ENCODE peak calls at places on chromosomes 1 and 21, in four cellular contexts. E is body of pancreas; M is stimulated activated CD4-positive, alpha-beta T cell treated with anti-CD3 and anti-CD28 coated beads, Interleukin-15, amount 100 ng/mL, for 24 hours; O is head of caudate nucleus. K is an unnamed sample.

GRCh38 chr1:69836961-69837636 is 269.4 kb downstream of the LRRC7 start:
- DNase-seq in E (no peak), M (no peak), O (no peak), K (no peak)

GRCh38 chr1:37325010-37325409 is 149.4 kb upstream of the ZC3H12A start:
- DNase-seq in E (no peak), M (no peak), O (peak), K (no peak)

GRCh38 chr21:26715878-26716506 is 129.2 kb downstream of the ADAMTS1 start:
- DNase-seq in E (peak), M (peak), O (peak), K (peak)

GRCh38 chr1:217605390-217605789 is 25.5 kb downstream of the GPATCH2 start:
- DNase-seq in E (no peak), M (no peak), O (no peak), K (no peak)

GRCh38 chr1:202207292-202207691 is 13.7 kb downstream of the LGR6 start:
- DNase-seq in E (no peak), M (no peak), O (no peak), K (no peak)

GRCh38 chr1:174769961-174770549 is 229.7 kb upstream of the CACYBP start:
- DNase-seq in E (peak), M (no peak), O (no peak), K (peak)

GRCh38 chr1:162822391-162823200 is 32.1 kb downstream of the HSD17B7 start:
- DNase-seq in E (peak), M (peak), O (peak), K (peak)

GRCh38 chr21:42021751-42022430 is 11.7 kb upstream of the ZBTB21 start:
- DNase-seq in E (peak), M (no peak), O (peak), K (no peak)

GRCh38 chr1:200198247-200198646 is 170.7 kb downstream of the NR5A2 start:
- DNase-seq in E (no peak), M (no peak), O (no peak), K (no peak)

GRCh38 chr1:148334339-148335130 is 148.6 kb downstream of the PPIAL4G start:
- DNase-seq in E (peak), M (peak), O (peak), K (peak)

GRCh38 chr1:205229399-205229861 is 1.7 kb downstream of the TMCC2 start:
- DNase-seq in E (peak), M (peak), O (peak), K (peak)

GRCh38 chr1:202235856-202236837 is 42.5 kb downstream of the LGR6 start:
- DNase-seq in E (peak), M (peak), O (peak), K (peak)

GRCh38 chr1:61050541-61051454 is 31.6 kb upstream of the NFIA start:
- DNase-seq in E (peak), M (peak), O (peak), K (peak)

GRCh38 chr1:56424744-56425493 is 154.4 kb downstream of the PLPP3 start:
- DNase-seq in E (peak), M (peak), O (no peak), K (no peak)

GRCh38 chr1:12282142-12282541 is 52.3 kb downstream of the VPS13D start:
- DNase-seq in E (no peak), M (no peak), O (no peak), K (no peak)

GRCh38 chr1:41482906-41483895 is 1.3 kb downstream of the EDN2 start:
- DNase-seq in E (no peak), M (no peak), O (peak), K (peak)

GRCh38 chr1:243842978-243843490 is 7.0 kb downstream of the AKT3 start:
- DNase-seq in E (no peak), M (no peak), O (no peak), K (no peak)

GRCh38 chr1:152783095-152783494 is 3.0 kb upstream of the LCE1E start:
- DNase-seq in E (no peak), M (no peak), O (no peak), K (no peak)

GRCh38 chr21:37072239-37072987 is 458 bp downstream of the PIGP start:
- DNase-seq in E (peak), M (peak), O (peak), K (peak)

GRCh38 chr1:54279457-54279856 is 79.5 kb downstream of the MRPL37 start:
- DNase-seq in E (no peak), M (no peak), O (no peak), K (no peak)